ENCODE peak calls at places on chromosomes 5 and 9, in four cellular contexts. One of them, this sample, is unnamed.
A peak's percentile ranks its signal among the peaks of the same experiment; 100 is the strongest.

GRCh38 chr5:177546262-177546741 is 8.1 kb downstream of the FAM193B start:
- DNase-seq in A172: peak; percentile 94
- DNase-seq in gastrocnemius medialis: peak; percentile 52
- DNase-seq in caudate nucleus: no peak
- DNase-seq in this sample: peak; percentile 99

GRCh38 chr5:96569332-96569731 is 92.8 kb upstream of the CAST start:
- DNase-seq in A172: no peak
- DNase-seq in gastrocnemius medialis: no peak
- DNase-seq in caudate nucleus: no peak
- DNase-seq in this sample: no peak

GRCh38 chr9:73080110-73080683 is 71.5 kb upstream of the ANXA1 start:
- DNase-seq in A172: no peak
- DNase-seq in gastrocnemius medialis: no peak
- DNase-seq in caudate nucleus: no peak
- DNase-seq in this sample: no peak

GRCh38 chr9:129694265-129694664 is 28.8 kb downstream of the PRRX2 start:
- DNase-seq in A172: peak; percentile 64
- DNase-seq in gastrocnemius medialis: no peak
- DNase-seq in caudate nucleus: no peak
- DNase-seq in this sample: no peak

GRCh38 chr5:168076561-168076991 is 214.9 kb upstream of the WWC1 start:
- DNase-seq in A172: no peak
- DNase-seq in gastrocnemius medialis: peak; percentile 2
- DNase-seq in caudate nucleus: no peak
- DNase-seq in this sample: no peak

GRCh38 chr5:131810510-131811249 is 13.9 kb upstream of the FNIP1 start:
- DNase-seq in A172: peak; percentile 30
- DNase-seq in gastrocnemius medialis: no peak
- DNase-seq in caudate nucleus: no peak
- DNase-seq in this sample: peak; percentile 36

GRCh38 chr5:107486489-107486888 is 184.2 kb downstream of the EFNA5 start:
- DNase-seq in A172: peak; percentile 57
- DNase-seq in gastrocnemius medialis: no peak
- DNase-seq in caudate nucleus: no peak
- DNase-seq in this sample: peak; percentile 75

GRCh38 chr9:7963026-7963425 is 163.4 kb upstream of the DMAC1 start:
- DNase-seq in A172: no peak
- DNase-seq in gastrocnemius medialis: no peak
- DNase-seq in caudate nucleus: no peak
- DNase-seq in this sample: no peak

GRCh38 chr5:107381189-107381856 is 289.4 kb downstream of the EFNA5 start:
- DNase-seq in A172: peak; percentile 91
- DNase-seq in gastrocnemius medialis: no peak
- DNase-seq in caudate nucleus: no peak
- DNase-seq in this sample: peak; percentile 94

GRCh38 chr5:151700816-151701215 is 14.1 kb upstream of the SPARC start:
- DNase-seq in A172: no peak
- DNase-seq in gastrocnemius medialis: no peak
- DNase-seq in caudate nucleus: no peak
- DNase-seq in this sample: no peak

GRCh38 chr9:90659626-90660364 is 17.2 kb upstream of the DIRAS2 start:
- DNase-seq in A172: peak; percentile 76
- DNase-seq in gastrocnemius medialis: no peak
- DNase-seq in caudate nucleus: no peak
- DNase-seq in this sample: peak; percentile 41

This sample was measured in RWPE1.